ENCODE peak calls at places on chromosomes 16 and 17, in seven cellular contexts. G is cardiac muscle cell, O is colonic mucosa, F is mammary epithelial cell, M is fibroblast of mammary gland, Z is HCT116, V is MM.1S. S is an unnamed sample.

GRCh38 chr17:74182041-74182783 is 21.3 kb upstream of the RPL38 start:
- DNase-seq in V (no peak), O (no peak), F (no peak), G (no peak), M (no peak), Z (no peak), S (peak; percentile 37)

GRCh38 chr16:30697264-30698138 is 1.5 kb upstream of the SRCAP start:
- DNase-seq in O (no peak), F (no peak), Z (no peak), M (no peak), V (peak; percentile 96), G (no peak), S (no peak)

GRCh38 chr16:11966173-11966572 is 1.2 kb downstream of the TNFRSF17 start:
- DNase-seq in F (no peak), V (peak; percentile 81), G (no peak), M (no peak), O (no peak), Z (no peak), S (no peak)

GRCh38 chr17:4090898-4091297 is 51.9 kb downstream of the ZZEF1 start:
- DNase-seq in M (peak; percentile 53), G (peak; percentile 14), F (no peak), O (no peak), V (no peak), Z (no peak), S (no peak)

GRCh38 chr16:24610421-24610765 is 71.0 kb downstream of the RBBP6 start:
- DNase-seq in O (no peak), M (peak; percentile 27), F (peak; percentile 9), Z (no peak), V (no peak), G (peak; percentile 71), S (no peak)

GRCh38 chr16:1812732-1813163 is 13.9 kb downstream of the HAGH start:
- DNase-seq in G (peak; percentile 92), Z (peak; percentile 47), V (no peak), F (peak; percentile 50), O (peak; percentile 76), M (peak; percentile 73), S (peak; percentile 80)

GRCh38 chr16:77585852-77586251 is 136.5 kb upstream of the NUDT7 start:
- DNase-seq in F (peak; percentile 90), V (no peak), M (peak; percentile 61), O (no peak), Z (peak; percentile 50), G (peak; percentile 11), S (no peak)

GRCh38 chr16:11149011-11149616 is 106.9 kb downstream of the SOCS1 start:
- DNase-seq in G (no peak), O (no peak), F (no peak), M (peak; percentile 33), V (no peak), Z (no peak), S (no peak)

GRCh38 chr17:30717290-30718098 is 107.0 kb downstream of the CRLF3 start:
- DNase-seq in G (no peak), F (no peak), Z (no peak), O (no peak), V (no peak), M (no peak), S (no peak)

GRCh38 chr17:40182606-40183005 is 5.3 kb downstream of the RAPGEFL1 start:
- DNase-seq in Z (no peak), F (no peak), M (no peak), O (no peak), G (no peak), V (no peak), S (no peak)

GRCh38 chr16:83842755-83843507 is 35.2 kb downstream of the HSBP1 start:
- DNase-seq in V (no peak), F (no peak), O (no peak), G (peak; percentile 2), Z (no peak), M (no peak), S (no peak)

GRCh38 chr17:7932949-7933348 is 943 bp downstream of the CNTROB start:
- DNase-seq in M (peak; percentile 77), F (peak; percentile 32), G (peak; percentile 61), Z (no peak), O (peak; percentile 61), V (no peak), S (no peak)

GRCh38 chr17:56595831-56596740 is 2.6 kb downstream of the NOG start:
- DNase-seq in O (no peak), F (peak; percentile 20), G (no peak), Z (no peak), M (no peak), V (no peak), S (no peak)
- H3K4me3 ChIP-seq in O (no peak overlapping the region), F (peak overlapping the region; percentile 44), G (peak overlapping the region; percentile 67), Z (no peak overlapping the region), M (no peak overlapping the region), V (peak overlapping the region; percentile 36), S (peak overlapping the region; percentile 13)

GRCh38 chr16:3123986-3124886 is 10.6 kb upstream of the ZNF213 start:
- DNase-seq in O (peak; percentile 99), F (peak; percentile 93), V (peak; percentile 94), M (peak; percentile 90), G (peak; percentile 96), Z (peak; percentile 85), S (peak; percentile 99)
- TF ChIP-seq CTCF in O (peak; percentile 25), F (no peak), V (peak; percentile 33), M (peak; percentile 27), G (peak; percentile 27), Z (no peak), S (no peak)

DNA sequence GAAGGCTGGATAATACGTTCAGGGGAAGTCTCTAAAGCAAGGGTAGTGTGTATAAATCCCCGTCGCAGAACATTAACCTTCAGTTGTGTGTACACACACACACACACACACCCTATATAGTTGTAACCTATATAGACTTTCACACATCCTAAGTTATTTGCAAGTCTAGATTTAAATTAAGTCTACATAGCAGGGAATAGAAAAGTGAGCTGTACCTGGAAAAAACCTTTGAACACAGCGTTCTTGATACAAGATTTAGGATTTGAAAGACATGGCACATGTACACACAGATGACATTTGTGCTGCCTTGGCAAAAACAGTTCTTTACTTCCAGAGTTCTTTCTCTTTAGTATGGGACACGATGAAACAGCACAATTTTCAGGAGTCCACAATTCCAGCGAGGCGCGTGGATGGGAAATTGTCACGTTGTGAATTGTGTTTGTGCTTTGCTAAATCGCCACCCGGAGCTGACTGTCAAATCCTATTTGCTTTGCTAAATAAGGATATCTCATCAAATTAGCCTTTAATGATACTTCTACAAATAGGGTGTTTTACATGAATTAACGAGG is 233.9 kb downstream of the MRTFB start:
- DNase-seq in Z (no peak), M (no peak), F (no peak), O (no peak), G (no peak), V (no peak), S (no peak)
- H3K4me3 ChIP-seq in Z (no peak overlapping the region), M (no peak overlapping the region), F (no peak overlapping the region), O (no peak overlapping the region), G (no peak overlapping the region), V (no peak overlapping the region), S (no peak overlapping the region)

GRCh38 chr17:56119191-56119590 is 34.1 kb upstream of the ANKFN1 start:
- DNase-seq in Z (no peak), O (no peak), V (no peak), M (no peak), F (no peak), G (no peak), S (no peak)

GRCh38 chr17:56125830-56126819 is 27.1 kb upstream of the ANKFN1 start:
- DNase-seq in O (no peak), Z (peak; percentile 52), F (peak; percentile 17), M (peak; percentile 93), V (no peak), G (peak; percentile 11), S (no peak)

DNA sequence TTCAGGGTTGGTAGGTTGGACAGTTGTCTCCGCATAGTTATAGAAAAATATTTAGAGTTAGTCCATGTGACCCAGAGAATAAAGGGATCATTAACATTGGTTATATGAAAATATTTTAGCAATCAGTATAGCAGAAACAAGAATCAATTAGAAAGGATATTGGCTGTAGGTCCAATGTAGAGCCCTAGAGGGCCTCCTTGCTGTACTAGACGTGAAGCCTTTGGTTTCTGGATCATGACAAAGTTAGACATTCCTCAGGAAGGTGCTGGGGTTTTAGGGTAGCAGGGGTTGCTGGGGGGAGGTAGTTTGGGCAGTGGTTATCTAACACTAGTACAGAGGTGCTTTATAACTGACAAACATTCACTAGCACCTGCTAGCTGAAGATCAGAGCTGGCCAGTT is 31.6 kb upstream of the ANKFN1 start:
- DNase-seq in Z (no peak), G (no peak), V (no peak), F (no peak), M (no peak), O (no peak), S (no peak)
- TF ChIP-seq CTCF in Z (peak; percentile 40), G (no peak), V (no peak), F (no peak), M (peak; percentile 53), O (no peak), S (peak; percentile 17)

GRCh38 chr16:82699711-82700495 is 73.1 kb downstream of the CDH13 start:
- DNase-seq in F (peak; percentile 70), Z (no peak), G (peak; percentile 94), M (peak; percentile 87), O (peak; percentile 22), V (no peak), S (no peak)
- H3K4me3 ChIP-seq in F (no peak overlapping the region), Z (no peak overlapping the region), G (no peak overlapping the region), M (no peak overlapping the region), O (no peak overlapping the region), V (no peak overlapping the region), S (no peak overlapping the region)

GRCh38 chr16:17555176-17555575 is 84.4 kb upstream of the XYLT1 start:
- DNase-seq in G (no peak), M (peak; percentile 86), F (peak; percentile 65), V (no peak), Z (no peak), O (no peak), S (no peak)
- TF ChIP-seq CTCF in G (no peak), M (peak; percentile 3), F (no peak), V (no peak), Z (no peak), O (no peak), S (no peak)

GRCh38 chr16:23397464-23397863 is 55.5 kb downstream of the COG7 start:
- DNase-seq in G (no peak), Z (no peak), F (no peak), V (no peak), O (no peak), M (no peak), S (no peak)

GRCh38 chr16:23402100-23402499 is 50.9 kb downstream of the COG7 start:
- DNase-seq in Z (no peak), G (no peak), F (no peak), V (no peak), O (no peak), M (no peak), S (no peak)

GRCh38 chr16:23401142-23401541 is 51.8 kb downstream of the COG7 start:
- DNase-seq in V (no peak), Z (no peak), O (no peak), M (no peak), F (no peak), G (no peak), S (no peak)

GRCh38 chr16:23400387-23400930 is 52.5 kb downstream of the COG7 start:
- DNase-seq in Z (no peak), F (no peak), O (no peak), V (no peak), M (no peak), G (no peak), S (no peak)

GRCh38 chr16:23398987-23399805 is 53.8 kb downstream of the COG7 start:
- DNase-seq in F (no peak), G (no peak), O (no peak), V (no peak), Z (no peak), M (no peak), S (no peak)
- H3K4me3 ChIP-seq in F (no peak overlapping the region), G (no peak overlapping the region), O (no peak overlapping the region), V (no peak overlapping the region), Z (no peak overlapping the region), M (no peak overlapping the region), S (no peak overlapping the region)